ENCODE peak calls at places on chromosomes 5 and 9, in ten cellular contexts. J is Right ventricle myocardium superior, I is ureter, Y is activated T-cell treated with anti-CD3 and anti-CD28 coated beads for 48 hours, N is AG10803, Q is hippocampal formation, X is mammary epithelial cell, O is SW480, G is T-helper 9 cell, L is Peyer's patch. Z is an unnamed sample.

GRCh38 chr5:79929095-79929494 is 62.0 kb downstream of the MTX3 start:
- DNase-seq in J (no peak), I (no peak), Y (no peak), N (no peak), Q (no peak), X (no peak), O (no peak), G (no peak), L (no peak), Z (no peak)

GRCh38 chr5:91175708-91176107 is 207.4 kb downstream of the ARRDC3 start:
- DNase-seq in J (no peak), I (no peak), Y (no peak), N (no peak), Q (no peak), X (no peak), O (no peak), G (no peak), L (no peak), Z (no peak)

GRCh38 chr9:76808636-76809035 is 44.4 kb downstream of the PCA3 start:
- DNase-seq in J (no peak), I (no peak), Y (no peak), N (no peak), Q (no peak), X (peak), O (peak), G (no peak), L (no peak), Z (peak)

GRCh38 chr5:125597338-125597737 is 825.9 kb upstream of the GRAMD2B start:
- DNase-seq in J (no peak), I (no peak), Y (no peak), N (peak), Q (no peak), X (peak), O (peak), G (no peak), L (no peak), Z (no peak)

GRCh38 chr5:71782771-71783770 is 64.0 kb downstream of the CARTPT start:
- DNase-seq in J (peak), I (peak), Y (peak), N (peak), Q (peak), X (peak), O (peak), G (peak), L (peak), Z (peak)

GRCh38 chr9:134349941-134350340 is 23.7 kb downstream of the RXRA start:
- DNase-seq in J (no peak), I (no peak), Y (no peak), N (no peak), Q (no peak), X (no peak), O (no peak), G (no peak), L (no peak), Z (no peak)

GRCh38 chr5:119136666-119137318 is 65.9 kb downstream of the DMXL1 start:
- DNase-seq in J (no peak), I (no peak), Y (no peak), N (no peak), Q (no peak), X (no peak), O (no peak), G (no peak), L (no peak), Z (no peak)

GRCh38 chr5:172904643-172905345 is 54.4 kb upstream of the RPL26L1 start:
- DNase-seq in J (peak), I (peak), Y (no peak), N (peak), Q (no peak), X (peak), O (peak), G (no peak), L (peak), Z (peak)

GRCh38 chr5:157025093-157025698 is 33.7 kb downstream of the HAVCR1 start:
- DNase-seq in J (no peak), I (no peak), Y (peak), N (no peak), Q (no peak), X (no peak), O (no peak), G (peak), L (no peak), Z (no peak)

GRCh38 chr5:15807248-15807647 is 307.3 kb downstream of the FBXL7 start:
- DNase-seq in J (no peak), I (no peak), Y (no peak), N (peak), Q (no peak), X (no peak), O (no peak), G (no peak), L (no peak), Z (no peak)

GRCh38 chr9:133741716-133742115 is 3.6 kb upstream of the SARDH start:
- DNase-seq in J (peak), I (peak), Y (no peak), N (no peak), Q (no peak), X (no peak), O (no peak), G (no peak), L (no peak), Z (no peak)

GRCh38 chr9:113462781-113463286 is 693 bp upstream of the RGS3 start:
- DNase-seq in J (no peak), I (no peak), Y (no peak), N (peak), Q (no peak), X (no peak), O (no peak), G (no peak), L (no peak), Z (no peak)

GRCh38 chr9:94692601-94693000 is 33.9 kb upstream of the AOPEP start:
- DNase-seq in J (no peak), I (no peak), Y (no peak), N (no peak), Q (no peak), X (no peak), O (peak), G (no peak), L (no peak), Z (peak)

GRCh38 chr9:95807326-95807947 is 68.1 kb upstream of the ERCC6L2 start:
- DNase-seq in J (no peak), I (no peak), Y (no peak), N (no peak), Q (no peak), X (no peak), O (no peak), G (no peak), L (no peak), Z (no peak)

GRCh38 chr5:20340123-20340522 is 352.1 kb upstream of the CDH18 start:
- DNase-seq in J (no peak), I (no peak), Y (no peak), N (no peak), Q (no peak), X (no peak), O (no peak), G (no peak), L (no peak), Z (peak)

GRCh38 chr9:1362845-1363244 is 312.7 kb downstream of the DMRT2 start:
- DNase-seq in J (peak), I (no peak), Y (no peak), N (no peak), Q (no peak), X (no peak), O (no peak), G (no peak), L (no peak), Z (no peak)

GRCh38 chr9:134811673-134812668 is 68.6 kb upstream of the FCN2 start:
- DNase-seq in J (no peak), I (no peak), Y (no peak), N (peak), Q (no peak), X (no peak), O (peak), G (no peak), L (no peak), Z (no peak)

Z was measured in PC-3.